ENCODE peak calls at places on chromosome 22, in ten cellular contexts. F, Q, C, B, L, S, N, W, T and V are unnamed samples.

GRCh38 chr22:25027052-25027525 is 74.6 kb downstream of the KIAA1671 start:
- DNase-seq in F (no peak), Q (no peak), C (no peak), B (no peak), L (no peak), S (no peak), N (no peak), W (no peak), T (no peak), V (no peak)

GRCh38 chr22:34135749-34136148 is 215.5 kb upstream of the LARGE1 start:
- DNase-seq in F (no peak), Q (no peak), C (no peak), B (no peak), L (no peak), S (no peak), N (no peak), W (no peak), T (no peak), V (no peak)

GRCh38 chr22:49365191-49365837 is 462.4 kb downstream of the BRD1 start:
- DNase-seq in F (no peak), Q (no peak), C (no peak), B (no peak), L (no peak), S (no peak), N (no peak), W (no peak), T (no peak), V (no peak)

GRCh38 chr22:38317995-38318715 is 922 bp upstream of the CSNK1E start:
- DNase-seq in F (peak; percentile 71), Q (peak; percentile 63), C (peak; percentile 88), B (peak; percentile 75), L (peak; percentile 69), S (peak; percentile 87), N (peak; percentile 79), W (peak; percentile 74), T (peak; percentile 81), V (no peak)

GRCh38 chr22:24051568-24051967 is 40.5 kb downstream of the CABIN1 start:
- DNase-seq in F (no peak), Q (no peak), C (no peak), B (no peak), L (no peak), S (no peak), N (no peak), W (no peak), T (no peak), V (no peak)

GRCh38 chr22:48278620-48279464 is 1516.4 kb downstream of the TBC1D22A start:
- DNase-seq in F (no peak), Q (no peak), C (no peak), B (no peak), L (no peak), S (no peak), N (no peak), W (no peak), T (no peak), V (no peak)

GRCh38 chr22:28909375-28909774 is 26.0 kb downstream of the ZNRF3 start:
- DNase-seq in F (no peak), Q (no peak), C (no peak), B (no peak), L (peak; percentile 25), S (no peak), N (no peak), W (no peak), T (no peak), V (no peak)

GRCh38 chr22:28711820-28712777 is 29.5 kb downstream of the CHEK2 start:
- DNase-seq in F (no peak), Q (no peak), C (peak; percentile 64), B (peak; percentile 92), L (peak; percentile 11), S (no peak), N (no peak), W (no peak), T (no peak), V (no peak)

GRCh38 chr22:43996170-43996980 is 27.7 kb upstream of the PARVB start:
- DNase-seq in F (peak; percentile 59), Q (peak; percentile 69), C (peak; percentile 28), B (no peak), L (no peak), S (no peak), N (peak; percentile 73), W (peak; percentile 25), T (no peak), V (peak; percentile 58)

GRCh38 chr22:43996981-43997265 is 27.2 kb upstream of the PARVB start:
- DNase-seq in F (no peak), Q (no peak), C (no peak), B (no peak), L (no peak), S (no peak), N (no peak), W (no peak), T (no peak), V (no peak)

GRCh38 chr22:43994416-43994815 is 29.7 kb upstream of the PARVB start:
- DNase-seq in F (no peak), Q (no peak), C (no peak), B (no peak), L (no peak), S (no peak), N (no peak), W (no peak), T (no peak), V (no peak)

GRCh38 chr22:43995057-43995685 is 28.9 kb upstream of the PARVB start:
- DNase-seq in F (no peak), Q (no peak), C (no peak), B (no peak), L (no peak), S (no peak), N (no peak), W (no peak), T (no peak), V (no peak)

DNA sequence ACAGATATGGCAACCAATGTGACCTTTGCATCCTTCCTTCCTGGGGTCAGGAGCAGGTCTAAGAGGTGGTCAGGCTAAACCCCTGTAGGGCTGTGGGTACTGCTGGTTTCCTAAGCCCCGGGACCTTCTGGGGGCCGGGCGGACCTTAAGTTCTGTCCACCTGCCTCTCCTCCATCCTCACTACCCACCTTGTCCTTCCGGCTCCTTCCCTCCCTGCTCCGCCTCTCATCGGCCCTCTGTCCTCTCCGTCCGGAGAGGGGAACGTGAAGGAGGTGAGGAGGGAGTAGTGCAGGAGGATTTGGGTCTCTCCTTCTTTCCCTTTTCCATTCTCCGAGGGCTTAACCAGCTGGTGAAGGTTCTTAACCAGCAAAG is 28.3 kb upstream of the PARVB start:
- DNase-seq in F (no peak), Q (no peak), C (no peak), B (no peak), L (no peak), S (no peak), N (no peak), W (no peak), T (no peak), V (no peak)
- H3K36me3 ChIP-seq in F (peaks cover 86% of the 10 kb centered on the region), Q (peaks cover 64% of the 10 kb centered on the region), C (no peaks in the 10 kb centered on the region), B (peaks cover 33% of the 10 kb centered on the region), L (peaks cover 60% of the 10 kb centered on the region), S (no peaks in the 10 kb centered on the region), N (peaks cover 74% of the 10 kb centered on the region), W (no peaks in the 10 kb centered on the region), T (peaks cover 28% of the 10 kb centered on the region), V (peaks cover 19% of the 10 kb centered on the region)

DNA sequence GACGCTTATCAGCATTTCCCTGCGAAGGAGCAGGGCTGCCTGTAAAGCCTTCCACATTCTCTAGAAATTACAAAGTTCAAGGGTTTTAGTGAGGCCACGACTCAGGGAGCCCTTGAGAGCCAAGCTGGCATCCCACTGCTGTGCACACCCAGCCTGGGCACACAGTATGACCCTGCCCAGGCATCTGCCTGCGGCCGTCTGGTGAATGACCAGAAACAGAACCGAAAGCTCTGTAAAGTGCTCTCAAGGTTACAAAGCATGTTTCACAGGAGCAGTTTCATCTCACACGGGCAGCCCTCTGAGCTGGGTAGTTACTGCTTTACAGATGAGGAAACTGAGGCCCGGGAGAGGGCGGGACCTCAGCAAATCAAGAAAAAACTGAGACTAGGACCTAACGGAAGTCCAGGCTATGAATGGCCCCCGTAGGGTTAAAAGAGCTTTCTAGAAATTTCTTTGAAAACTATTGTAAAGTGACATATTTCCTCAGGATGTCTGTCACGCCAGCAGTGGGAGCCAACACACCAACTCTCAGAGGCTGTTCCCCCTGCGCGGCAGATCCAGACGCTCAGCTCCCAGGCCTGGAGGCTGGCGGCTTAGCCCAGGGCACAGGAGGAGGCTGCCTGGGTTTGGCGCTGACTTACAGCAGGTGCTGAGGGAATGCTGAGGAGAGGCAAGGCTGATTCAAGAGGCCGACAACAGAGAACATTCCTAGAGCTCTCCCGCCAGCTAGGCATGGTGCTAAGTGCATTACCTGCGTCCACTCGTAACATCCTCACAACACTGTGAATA is 7.7 kb upstream of the TCF20 start:
- DNase-seq in F (no peak), Q (no peak), C (no peak), B (no peak), L (no peak), S (peak; percentile 20), N (peak; percentile 46), W (peak; percentile 6), T (no peak), V (no peak)
- H3K27me3 ChIP-seq in F (peaks cover 2% of the 10 kb centered on the region), Q (peaks cover 41% of the 10 kb centered on the region), C (no peaks in the 10 kb centered on the region), B (peaks cover 6% of the 10 kb centered on the region), L (no peaks in the 10 kb centered on the region), S (no peaks in the 10 kb centered on the region), N (peaks cover 38% of the 10 kb centered on the region), W (no peaks in the 10 kb centered on the region), T (no peaks in the 10 kb centered on the region), V (peaks cover 4% of the 10 kb centered on the region)

GRCh38 chr22:17143826-17144225 is 15.3 kb downstream of the HDHD5 start:
- DNase-seq in F (no peak), Q (no peak), C (no peak), B (no peak), L (no peak), S (no peak), N (no peak), W (no peak), T (no peak), V (no peak)
- H3K36me3 ChIP-seq in F (peaks cover 89% of the 10 kb centered on the region), Q (peaks cover 64% of the 10 kb centered on the region), C (no peaks in the 10 kb centered on the region), B (peaks cover 16% of the 10 kb centered on the region), L (peaks cover 52% of the 10 kb centered on the region), S (no peaks in the 10 kb centered on the region), N (peaks cover 59% of the 10 kb centered on the region), W (no peaks in the 10 kb centered on the region), T (peaks cover 28% of the 10 kb centered on the region), V (peaks cover 11% of the 10 kb centered on the region)

GRCh38 chr22:30262112-30262511 is 4.5 kb downstream of the OSM start:
- DNase-seq in F (no peak), Q (no peak), C (no peak), B (no peak), L (no peak), S (no peak), N (no peak), W (no peak), T (no peak), V (no peak)

GRCh38 chr22:30265131-30265720 is 1.4 kb downstream of the OSM start:
- DNase-seq in F (no peak), Q (no peak), C (no peak), B (no peak), L (no peak), S (no peak), N (no peak), W (no peak), T (no peak), V (no peak)

GRCh38 chr22:30261134-30261533 is 5.5 kb downstream of the OSM start:
- DNase-seq in F (no peak), Q (no peak), C (no peak), B (no peak), L (no peak), S (no peak), N (no peak), W (no peak), T (no peak), V (no peak)

GRCh38 chr22:30263883-30264282 is 2.8 kb downstream of the OSM start:
- DNase-seq in F (no peak), Q (no peak), C (no peak), B (no peak), L (no peak), S (no peak), N (no peak), W (no peak), T (no peak), V (no peak)

GRCh38 chr22:30262917-30263741 is 3.5 kb downstream of the OSM start:
- DNase-seq in F (peak; percentile 80), Q (peak; percentile 75), C (peak; percentile 74), B (no peak), L (peak; percentile 71), S (peak; percentile 64), N (peak; percentile 85), W (peak; percentile 73), T (no peak), V (peak; percentile 77)
- H3K27me3 ChIP-seq in F (no peaks in the 10 kb centered on the region), Q (peaks cover 64% of the 10 kb centered on the region), C (no peaks in the 10 kb centered on the region), B (no peaks in the 10 kb centered on the region), L (no peaks in the 10 kb centered on the region), S (no peaks in the 10 kb centered on the region), N (no peaks in the 10 kb centered on the region), W (no peaks in the 10 kb centered on the region), T (no peaks in the 10 kb centered on the region), V (no peaks in the 10 kb centered on the region)